ENCODE peak calls at places on chromosomes 11 and 22, in eight cellular contexts. One of them, this sample, is unnamed.

GRCh38 chr11:6270584-6271246 is 11.1 kb downstream of the CCKBR start:
- DNase-seq in sigmoid colon: peak
- DNase-seq in A673: no peak
- DNase-seq in dorsolateral prefrontal cortex: no peak
- DNase-seq in IMR-90: no peak
- DNase-seq in HCT116: no peak
- DNase-seq in CD8-positive, alpha-beta T cell: no peak
- DNase-seq in kidney: no peak
- DNase-seq in this sample: no peak

GRCh38 chr11:62925745-62926668 is 4.8 kb upstream of the CHRM1 start:
- DNase-seq in sigmoid colon: no peak
- DNase-seq in A673: no peak
- DNase-seq in dorsolateral prefrontal cortex: no peak
- DNase-seq in IMR-90: no peak
- DNase-seq in HCT116: no peak
- DNase-seq in CD8-positive, alpha-beta T cell: no peak
- DNase-seq in kidney: peak
- DNase-seq in this sample: no peak

GRCh38 chr22:32695451-32695891 is 106.0 kb upstream of the TIMP3 start:
- DNase-seq in sigmoid colon: no peak
- DNase-seq in A673: no peak
- DNase-seq in dorsolateral prefrontal cortex: no peak
- DNase-seq in IMR-90: peak
- DNase-seq in HCT116: peak
- DNase-seq in CD8-positive, alpha-beta T cell: no peak
- DNase-seq in kidney: no peak
- DNase-seq in this sample: peak

GRCh38 chr11:65428578-65429068 is 6.0 kb downstream of the NEAT1 start:
- DNase-seq in sigmoid colon: peak
- DNase-seq in A673: no peak
- DNase-seq in dorsolateral prefrontal cortex: no peak
- DNase-seq in IMR-90: no peak
- DNase-seq in HCT116: no peak
- DNase-seq in CD8-positive, alpha-beta T cell: no peak
- DNase-seq in kidney: peak
- DNase-seq in this sample: no peak

GRCh38 chr11:3160252-3161031 is 4.7 kb downstream of the OSBPL5 start:
- DNase-seq in sigmoid colon: peak
- DNase-seq in A673: peak
- DNase-seq in dorsolateral prefrontal cortex: peak
- DNase-seq in IMR-90: peak
- DNase-seq in HCT116: peak
- DNase-seq in CD8-positive, alpha-beta T cell: no peak
- DNase-seq in kidney: peak
- DNase-seq in this sample: peak

GRCh38 chr22:50684501-50684900 is 11.9 kb downstream of the SHANK3 start:
- DNase-seq in sigmoid colon: no peak
- DNase-seq in A673: no peak
- DNase-seq in dorsolateral prefrontal cortex: no peak
- DNase-seq in IMR-90: no peak
- DNase-seq in HCT116: no peak
- DNase-seq in CD8-positive, alpha-beta T cell: no peak
- DNase-seq in kidney: no peak
- DNase-seq in this sample: no peak

GRCh38 chr11:122556605-122557004 is 98.9 kb upstream of the UBASH3B start:
- DNase-seq in sigmoid colon: no peak
- DNase-seq in A673: peak
- DNase-seq in dorsolateral prefrontal cortex: no peak
- DNase-seq in IMR-90: no peak
- DNase-seq in HCT116: no peak
- DNase-seq in CD8-positive, alpha-beta T cell: peak
- DNase-seq in kidney: no peak
- DNase-seq in this sample: no peak

GRCh38 chr11:61195710-61196109 is 7.6 kb upstream of the PGA3 start:
- DNase-seq in sigmoid colon: no peak
- DNase-seq in A673: no peak
- DNase-seq in dorsolateral prefrontal cortex: no peak
- DNase-seq in IMR-90: no peak
- DNase-seq in HCT116: no peak
- DNase-seq in CD8-positive, alpha-beta T cell: no peak
- DNase-seq in kidney: peak
- DNase-seq in this sample: no peak

GRCh38 chr11:36487619-36488018 is 22.5 kb downstream of the TRAF6 start:
- DNase-seq in sigmoid colon: no peak
- DNase-seq in A673: peak
- DNase-seq in dorsolateral prefrontal cortex: no peak
- DNase-seq in IMR-90: no peak
- DNase-seq in HCT116: no peak
- DNase-seq in CD8-positive, alpha-beta T cell: no peak
- DNase-seq in kidney: no peak
- DNase-seq in this sample: no peak

GRCh38 chr22:30922151-30922611 is 46.4 kb downstream of the MORC2 start:
- DNase-seq in sigmoid colon: peak
- DNase-seq in A673: peak
- DNase-seq in dorsolateral prefrontal cortex: no peak
- DNase-seq in IMR-90: peak
- DNase-seq in HCT116: no peak
- DNase-seq in CD8-positive, alpha-beta T cell: peak
- DNase-seq in kidney: peak
- DNase-seq in this sample: no peak

GRCh38 chr11:62707277-62707771 is at the start of the genes BSCL2 and GNG3:
- DNase-seq in sigmoid colon: no peak
- DNase-seq in A673: peak
- DNase-seq in dorsolateral prefrontal cortex: peak
- DNase-seq in IMR-90: no peak
- DNase-seq in HCT116: no peak
- DNase-seq in CD8-positive, alpha-beta T cell: no peak
- DNase-seq in kidney: no peak
- DNase-seq in this sample: no peak

GRCh38 chr11:9748361-9748970 is 84.6 kb downstream of the SWAP70 start:
- DNase-seq in sigmoid colon: peak
- DNase-seq in A673: peak
- DNase-seq in dorsolateral prefrontal cortex: peak
- DNase-seq in IMR-90: peak
- DNase-seq in HCT116: peak
- DNase-seq in CD8-positive, alpha-beta T cell: peak
- DNase-seq in kidney: peak
- DNase-seq in this sample: no peak

GRCh38 chr11:76083563-76084451 is 122.5 kb downstream of the WNT11 start:
- DNase-seq in sigmoid colon: no peak
- DNase-seq in A673: peak
- DNase-seq in dorsolateral prefrontal cortex: no peak
- DNase-seq in IMR-90: no peak
- DNase-seq in HCT116: no peak
- DNase-seq in CD8-positive, alpha-beta T cell: no peak
- DNase-seq in kidney: no peak
- DNase-seq in this sample: no peak

GRCh38 chr11:72833792-72834501 is 19.7 kb downstream of the ATG16L2 start:
- DNase-seq in sigmoid colon: no peak
- DNase-seq in A673: no peak
- DNase-seq in dorsolateral prefrontal cortex: no peak
- DNase-seq in IMR-90: no peak
- DNase-seq in HCT116: no peak
- DNase-seq in CD8-positive, alpha-beta T cell: no peak
- DNase-seq in kidney: no peak
- DNase-seq in this sample: no peak
- H3K27ac ChIP-seq in sigmoid colon: peak
- H3K27ac ChIP-seq in A673: no peak
- H3K27ac ChIP-seq in dorsolateral prefrontal cortex: peak
- H3K27ac ChIP-seq in IMR-90: no peak
- H3K27ac ChIP-seq in HCT116: no peak
- H3K27ac ChIP-seq in CD8-positive, alpha-beta T cell: no peak
- H3K27ac ChIP-seq in kidney: peak
- H3K27ac ChIP-seq in this sample: no peak

GRCh38 chr22:22469527-22469926 is 39.0 kb downstream of the ZNF280B start:
- DNase-seq in sigmoid colon: no peak
- DNase-seq in A673: no peak
- DNase-seq in dorsolateral prefrontal cortex: no peak
- DNase-seq in IMR-90: no peak
- DNase-seq in HCT116: no peak
- DNase-seq in CD8-positive, alpha-beta T cell: no peak
- DNase-seq in kidney: no peak
- DNase-seq in this sample: no peak
- H3K4me3 ChIP-seq in sigmoid colon: no peak
- H3K4me3 ChIP-seq in A673: no peak
- H3K4me3 ChIP-seq in dorsolateral prefrontal cortex: no peak
- H3K4me3 ChIP-seq in IMR-90: no peak
- H3K4me3 ChIP-seq in HCT116: no peak
- H3K4me3 ChIP-seq in CD8-positive, alpha-beta T cell: no peak
- H3K4me3 ChIP-seq in kidney: no peak
- H3K4me3 ChIP-seq in this sample: no peak

GRCh38 chr22:39943366-39943765 is 16.8 kb upstream of the TMA7B start:
- DNase-seq in sigmoid colon: no peak
- DNase-seq in A673: no peak
- DNase-seq in dorsolateral prefrontal cortex: no peak
- DNase-seq in IMR-90: no peak
- DNase-seq in HCT116: no peak
- DNase-seq in CD8-positive, alpha-beta T cell: peak
- DNase-seq in kidney: no peak
- DNase-seq in this sample: no peak
- TF ChIP-seq CTCF in sigmoid colon: no peak
- TF ChIP-seq CTCF in A673: no peak
- TF ChIP-seq CTCF in dorsolateral prefrontal cortex: no peak
- TF ChIP-seq CTCF in IMR-90: no peak
- TF ChIP-seq CTCF in HCT116: peak
- TF ChIP-seq CTCF in CD8-positive, alpha-beta T cell: no peak
- TF ChIP-seq CTCF in kidney: no peak
- TF ChIP-seq CTCF in this sample: peak

GRCh38 chr11:43986327-43986726 is 43.9 kb downstream of the C11orf96 start:
- DNase-seq in sigmoid colon: no peak
- DNase-seq in A673: no peak
- DNase-seq in dorsolateral prefrontal cortex: no peak
- DNase-seq in IMR-90: no peak
- DNase-seq in HCT116: no peak
- DNase-seq in CD8-positive, alpha-beta T cell: no peak
- DNase-seq in kidney: no peak
- DNase-seq in this sample: no peak
- H3K27ac ChIP-seq in sigmoid colon: no peak
- H3K27ac ChIP-seq in A673: no peak
- H3K27ac ChIP-seq in dorsolateral prefrontal cortex: no peak
- H3K27ac ChIP-seq in IMR-90: no peak
- H3K27ac ChIP-seq in HCT116: no peak
- H3K27ac ChIP-seq in CD8-positive, alpha-beta T cell: no peak
- H3K27ac ChIP-seq in kidney: peak
- H3K27ac ChIP-seq in this sample: no peak

GRCh38 chr11:71253794-71254193 is 1.4 kb upstream of the SHANK2 start:
- DNase-seq in sigmoid colon: no peak
- DNase-seq in A673: no peak
- DNase-seq in dorsolateral prefrontal cortex: no peak
- DNase-seq in IMR-90: no peak
- DNase-seq in HCT116: no peak
- DNase-seq in CD8-positive, alpha-beta T cell: no peak
- DNase-seq in kidney: no peak
- DNase-seq in this sample: no peak
- H3K4me3 ChIP-seq in sigmoid colon: no peak
- H3K4me3 ChIP-seq in A673: no peak
- H3K4me3 ChIP-seq in dorsolateral prefrontal cortex: no peak
- H3K4me3 ChIP-seq in IMR-90: no peak
- H3K4me3 ChIP-seq in HCT116: no peak
- H3K4me3 ChIP-seq in CD8-positive, alpha-beta T cell: no peak
- H3K4me3 ChIP-seq in kidney: no peak
- H3K4me3 ChIP-seq in this sample: no peak

GRCh38 chr11:72102162-72102561 is 935 bp downstream of the LAMTOR1 start:
- DNase-seq in sigmoid colon: no peak
- DNase-seq in A673: no peak
- DNase-seq in dorsolateral prefrontal cortex: no peak
- DNase-seq in IMR-90: no peak
- DNase-seq in HCT116: no peak
- DNase-seq in CD8-positive, alpha-beta T cell: no peak
- DNase-seq in kidney: no peak
- DNase-seq in this sample: no peak

GRCh38 chr11:72105888-72106287 is at the start of gene TOMT:
- DNase-seq in sigmoid colon: no peak
- DNase-seq in A673: no peak
- DNase-seq in dorsolateral prefrontal cortex: no peak
- DNase-seq in IMR-90: no peak
- DNase-seq in HCT116: no peak
- DNase-seq in CD8-positive, alpha-beta T cell: no peak
- DNase-seq in kidney: no peak
- DNase-seq in this sample: no peak

GRCh38 chr11:72102631-72102945 is 509 bp downstream of the LAMTOR1 start:
- DNase-seq in sigmoid colon: no peak
- DNase-seq in A673: no peak
- DNase-seq in dorsolateral prefrontal cortex: no peak
- DNase-seq in IMR-90: no peak
- DNase-seq in HCT116: no peak
- DNase-seq in CD8-positive, alpha-beta T cell: no peak
- DNase-seq in kidney: no peak
- DNase-seq in this sample: no peak

GRCh38 chr11:72102946-72103753 is at the start of gene LAMTOR1:
- DNase-seq in sigmoid colon: peak
- DNase-seq in A673: peak
- DNase-seq in dorsolateral prefrontal cortex: peak
- DNase-seq in IMR-90: peak
- DNase-seq in HCT116: peak
- DNase-seq in CD8-positive, alpha-beta T cell: peak
- DNase-seq in kidney: peak
- DNase-seq in this sample: peak

GRCh38 chr11:72103754-72104167 is 664 bp upstream of the LAMTOR1 start:
- DNase-seq in sigmoid colon: no peak
- DNase-seq in A673: no peak
- DNase-seq in dorsolateral prefrontal cortex: no peak
- DNase-seq in IMR-90: no peak
- DNase-seq in HCT116: no peak
- DNase-seq in CD8-positive, alpha-beta T cell: no peak
- DNase-seq in kidney: no peak
- DNase-seq in this sample: no peak
- TF ChIP-seq CTCF in sigmoid colon: no peak
- TF ChIP-seq CTCF in A673: no peak
- TF ChIP-seq CTCF in dorsolateral prefrontal cortex: no peak
- TF ChIP-seq CTCF in IMR-90: no peak
- TF ChIP-seq CTCF in HCT116: no peak
- TF ChIP-seq CTCF in CD8-positive, alpha-beta T cell: no peak
- TF ChIP-seq CTCF in kidney: no peak
- TF ChIP-seq CTCF in this sample: no peak

DNA sequence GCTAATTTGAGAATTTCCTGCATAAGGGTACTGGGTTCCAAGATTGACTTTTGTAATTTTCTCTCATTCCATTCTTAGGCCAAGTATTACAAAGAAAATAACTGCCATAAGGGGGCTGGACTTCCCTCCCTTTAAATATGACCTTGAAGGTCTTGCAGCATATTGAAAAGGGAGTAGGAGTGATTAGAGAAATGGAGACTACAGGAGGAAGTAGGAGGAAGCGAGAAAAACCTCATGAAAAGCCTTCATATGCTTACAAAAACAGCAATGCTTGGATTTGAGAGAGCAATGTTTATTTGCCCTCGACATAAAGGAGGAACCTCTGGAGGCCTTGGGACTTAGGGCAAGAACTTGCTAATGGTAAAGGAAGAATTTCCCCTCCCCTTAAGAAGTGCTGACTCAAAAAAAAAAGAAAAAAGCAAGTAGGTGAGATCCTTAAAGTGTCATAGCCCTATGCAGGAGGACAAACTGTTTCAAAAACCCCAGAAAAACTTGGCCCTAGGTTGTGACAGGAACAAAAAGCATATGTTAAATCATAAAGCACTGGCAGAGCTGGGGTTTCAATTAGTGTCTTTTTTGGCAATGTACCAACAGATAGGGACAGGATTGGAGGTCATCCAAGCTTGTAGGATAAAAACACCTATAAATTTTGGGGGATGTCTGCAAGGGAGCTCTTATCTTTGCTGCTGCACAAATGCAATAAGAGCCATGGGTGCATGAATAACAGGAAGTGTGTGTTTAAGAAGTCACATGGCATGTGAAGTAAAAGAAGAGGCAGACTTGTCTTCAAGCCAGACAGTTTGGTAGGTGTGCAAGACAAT is 4.9 kb downstream of the GLYAT start:
- DNase-seq in sigmoid colon: no peak
- DNase-seq in A673: peak
- DNase-seq in dorsolateral prefrontal cortex: no peak
- DNase-seq in IMR-90: no peak
- DNase-seq in HCT116: no peak
- DNase-seq in CD8-positive, alpha-beta T cell: no peak
- DNase-seq in kidney: no peak
- DNase-seq in this sample: no peak
- H3K27ac ChIP-seq in sigmoid colon: no peak
- H3K27ac ChIP-seq in A673: no peak
- H3K27ac ChIP-seq in dorsolateral prefrontal cortex: no peak
- H3K27ac ChIP-seq in IMR-90: no peak
- H3K27ac ChIP-seq in HCT116: no peak
- H3K27ac ChIP-seq in CD8-positive, alpha-beta T cell: peak
- H3K27ac ChIP-seq in kidney: peak
- H3K27ac ChIP-seq in this sample: no peak